ENCODE peak calls at places on chromosome 17, in four cellular contexts. One of them, this sample, is unnamed.

GRCh38 chr17:63785556-63785955 is 11.6 kb downstream of the DDX42 start:
- DNase-seq in fibroblast of the aortic adventitia: peak
- DNase-seq in A549: no peak
- DNase-seq in HAP-1: no peak
- DNase-seq in this sample: peak

GRCh38 chr17:49723423-49723822 is 15.7 kb upstream of the SLC35B1 start:
- DNase-seq in fibroblast of the aortic adventitia: peak
- DNase-seq in A549: no peak
- DNase-seq in HAP-1: no peak
- DNase-seq in this sample: no peak

GRCh38 chr17:77959216-77959925 is 868 bp downstream of the TNRC6C start:
- DNase-seq in HAP-1: peak
- DNase-seq in A549: no peak
- DNase-seq in fibroblast of the aortic adventitia: peak
- DNase-seq in this sample: peak

GRCh38 chr17:69802045-69802740 is 272.8 kb upstream of the KCNJ16 start:
- DNase-seq in HAP-1: no peak
- DNase-seq in fibroblast of the aortic adventitia: no peak
- DNase-seq in A549: peak
- DNase-seq in this sample: no peak

GRCh38 chr17:82278786-82279379 is 5.4 kb upstream of the CSNK1D start:
- DNase-seq in HAP-1: no peak
- DNase-seq in fibroblast of the aortic adventitia: no peak
- DNase-seq in A549: no peak
- DNase-seq in this sample: no peak

GRCh38 chr17:77002103-77003045 is 134.2 kb downstream of the MGAT5B start:
- DNase-seq in fibroblast of the aortic adventitia: peak
- DNase-seq in A549: peak
- DNase-seq in HAP-1: no peak
- DNase-seq in this sample: peak

GRCh38 chr17:82959242-82959930 is 119.6 kb upstream of the ZNF750 start:
- DNase-seq in fibroblast of the aortic adventitia: no peak
- DNase-seq in HAP-1: no peak
- DNase-seq in A549: no peak
- DNase-seq in this sample: no peak

GRCh38 chr17:79945591-79946255 is 89.9 kb downstream of the TBC1D16 start:
- DNase-seq in HAP-1: peak
- DNase-seq in A549: no peak
- DNase-seq in fibroblast of the aortic adventitia: no peak
- DNase-seq in this sample: peak

GRCh38 chr17:1108810-1109605 is 70.8 kb downstream of the ABR start:
- DNase-seq in fibroblast of the aortic adventitia: peak
- DNase-seq in HAP-1: peak
- DNase-seq in A549: peak
- DNase-seq in this sample: peak

GRCh38 chr17:61411114-61411943 is 11.7 kb downstream of the TBX2 start:
- DNase-seq in fibroblast of the aortic adventitia: peak
- DNase-seq in A549: peak
- DNase-seq in HAP-1: peak
- DNase-seq in this sample: peak

GRCh38 chr17:1231456-1231855 is 38.8 kb upstream of the BHLHA9 start:
- DNase-seq in A549: no peak
- DNase-seq in HAP-1: no peak
- DNase-seq in fibroblast of the aortic adventitia: no peak
- DNase-seq in this sample: no peak

GRCh38 chr17:80599546-80600305 is 55.1 kb downstream of the RPTOR start:
- DNase-seq in HAP-1: peak
- DNase-seq in fibroblast of the aortic adventitia: peak
- DNase-seq in A549: peak
- DNase-seq in this sample: no peak

GRCh38 chr17:876272-876671 is 94.1 kb downstream of the MRM3 start:
- DNase-seq in fibroblast of the aortic adventitia: no peak
- DNase-seq in HAP-1: no peak
- DNase-seq in A549: no peak
- DNase-seq in this sample: no peak

GRCh38 chr17:41687828-41688640 is 651 bp upstream of the EIF1 start:
- DNase-seq in fibroblast of the aortic adventitia: peak
- DNase-seq in A549: peak
- DNase-seq in HAP-1: peak
- DNase-seq in this sample: peak

GRCh38 chr17:50348522-50349240 is 2.8 kb downstream of the XYLT2 start:
- DNase-seq in A549: no peak
- DNase-seq in fibroblast of the aortic adventitia: peak
- DNase-seq in HAP-1: no peak
- DNase-seq in this sample: peak

GRCh38 chr17:32157225-32157624 is 14.9 kb downstream of the RHOT1 start:
- DNase-seq in HAP-1: no peak
- DNase-seq in A549: no peak
- DNase-seq in fibroblast of the aortic adventitia: peak
- DNase-seq in this sample: peak

GRCh38 chr17:78970834-78971763 is 8.6 kb downstream of the LGALS3BP start:
- DNase-seq in HAP-1: peak
- DNase-seq in fibroblast of the aortic adventitia: peak
- DNase-seq in A549: peak
- DNase-seq in this sample: peak

GRCh38 chr17:36608280-36608679 is 6.9 kb downstream of the MRM1 start:
- DNase-seq in HAP-1: no peak
- DNase-seq in fibroblast of the aortic adventitia: no peak
- DNase-seq in A549: no peak
- DNase-seq in this sample: no peak

GRCh38 chr17:10216213-10216982 is 18.0 kb upstream of the GAS7 start:
- DNase-seq in A549: no peak
- DNase-seq in HAP-1: no peak
- DNase-seq in fibroblast of the aortic adventitia: no peak
- DNase-seq in this sample: no peak

GRCh38 chr17:15965510-15965909 is 20.6 kb downstream of the ADORA2B start:
- DNase-seq in HAP-1: no peak
- DNase-seq in A549: no peak
- DNase-seq in fibroblast of the aortic adventitia: no peak
- DNase-seq in this sample: no peak

GRCh38 chr17:68061512-68062313 is 26.2 kb downstream of the KPNA2 start:
- DNase-seq in fibroblast of the aortic adventitia: peak
- DNase-seq in HAP-1: no peak
- DNase-seq in A549: no peak
- DNase-seq in this sample: no peak

GRCh38 chr17:82302991-82303943 is 14.1 kb downstream of the CD7 start:
- DNase-seq in fibroblast of the aortic adventitia: no peak
- DNase-seq in A549: no peak
- DNase-seq in HAP-1: no peak
- DNase-seq in this sample: no peak

GRCh38 chr17:67194134-67194533 is 50.9 kb downstream of the HELZ start:
- DNase-seq in fibroblast of the aortic adventitia: peak
- DNase-seq in A549: peak
- DNase-seq in HAP-1: no peak
- DNase-seq in this sample: peak

GRCh38 chr17:10048951-10049350 is 143.9 kb upstream of the RCVRN start:
- DNase-seq in fibroblast of the aortic adventitia: no peak
- DNase-seq in HAP-1: no peak
- DNase-seq in A549: no peak
- DNase-seq in this sample: no peak

GRCh38 chr17:81967533-81968395 is 6.8 kb upstream of the NOTUM start:
- DNase-seq in A549: peak
- DNase-seq in fibroblast of the aortic adventitia: peak
- DNase-seq in HAP-1: peak
- DNase-seq in this sample: peak

GRCh38 chr17:52026075-52026474 is 132.4 kb downstream of the CA10 start:
- DNase-seq in HAP-1: no peak
- DNase-seq in fibroblast of the aortic adventitia: no peak
- DNase-seq in A549: no peak
- DNase-seq in this sample: no peak

GRCh38 chr17:16120937-16121336 is 94.4 kb downstream of the NCOR1 start:
- DNase-seq in fibroblast of the aortic adventitia: no peak
- DNase-seq in A549: no peak
- DNase-seq in HAP-1: no peak
- DNase-seq in this sample: no peak

GRCh38 chr17:60604686-60605334 is 4.8 kb downstream of the PPM1D start:
- DNase-seq in HAP-1: no peak
- DNase-seq in A549: no peak
- DNase-seq in fibroblast of the aortic adventitia: peak
- DNase-seq in this sample: peak

GRCh38 chr17:45740553-45741330 is 43.4 kb upstream of the CRHR1 start:
- DNase-seq in fibroblast of the aortic adventitia: peak
- DNase-seq in HAP-1: peak
- DNase-seq in A549: peak
- DNase-seq in this sample: peak

GRCh38 chr17:81993726-81994592 is 16.5 kb downstream of the ASPSCR1 start:
- DNase-seq in fibroblast of the aortic adventitia: no peak
- DNase-seq in A549: no peak
- DNase-seq in HAP-1: no peak
- DNase-seq in this sample: no peak

GRCh38 chr17:78899361-78900260 is 3.4 kb downstream of the CEP295NL start:
- DNase-seq in A549: no peak
- DNase-seq in fibroblast of the aortic adventitia: peak
- DNase-seq in HAP-1: peak
- DNase-seq in this sample: no peak

GRCh38 chr17:40072481-40073346 is 9.9 kb downstream of the THRA start:
- DNase-seq in fibroblast of the aortic adventitia: no peak
- DNase-seq in A549: no peak
- DNase-seq in HAP-1: no peak
- DNase-seq in this sample: no peak

GRCh38 chr17:71023631-71024030 is 854.3 kb downstream of the KCNJ2 start:
- DNase-seq in fibroblast of the aortic adventitia: no peak
- DNase-seq in A549: no peak
- DNase-seq in HAP-1: no peak
- DNase-seq in this sample: peak

GRCh38 chr17:48486557-48486956 is 44.3 kb downstream of the HOXB1 start:
- DNase-seq in A549: peak
- DNase-seq in fibroblast of the aortic adventitia: peak
- DNase-seq in HAP-1: no peak
- DNase-seq in this sample: peak

GRCh38 chr17:43365356-43365755 is 33.4 kb upstream of the ARL4D start:
- DNase-seq in A549: peak
- DNase-seq in HAP-1: no peak
- DNase-seq in fibroblast of the aortic adventitia: no peak
- DNase-seq in this sample: no peak

GRCh38 chr17:43369986-43370385 is 28.8 kb upstream of the ARL4D start:
- DNase-seq in fibroblast of the aortic adventitia: no peak
- DNase-seq in A549: no peak
- DNase-seq in HAP-1: no peak
- DNase-seq in this sample: no peak

GRCh38 chr17:43367588-43368242 is 31.1 kb upstream of the ARL4D start:
- DNase-seq in A549: peak
- DNase-seq in fibroblast of the aortic adventitia: peak
- DNase-seq in HAP-1: peak
- DNase-seq in this sample: peak

GRCh38 chr17:43368740-43369506 is 29.9 kb upstream of the ARL4D start:
- DNase-seq in HAP-1: peak
- DNase-seq in A549: peak
- DNase-seq in fibroblast of the aortic adventitia: peak
- DNase-seq in this sample: peak

DNA sequence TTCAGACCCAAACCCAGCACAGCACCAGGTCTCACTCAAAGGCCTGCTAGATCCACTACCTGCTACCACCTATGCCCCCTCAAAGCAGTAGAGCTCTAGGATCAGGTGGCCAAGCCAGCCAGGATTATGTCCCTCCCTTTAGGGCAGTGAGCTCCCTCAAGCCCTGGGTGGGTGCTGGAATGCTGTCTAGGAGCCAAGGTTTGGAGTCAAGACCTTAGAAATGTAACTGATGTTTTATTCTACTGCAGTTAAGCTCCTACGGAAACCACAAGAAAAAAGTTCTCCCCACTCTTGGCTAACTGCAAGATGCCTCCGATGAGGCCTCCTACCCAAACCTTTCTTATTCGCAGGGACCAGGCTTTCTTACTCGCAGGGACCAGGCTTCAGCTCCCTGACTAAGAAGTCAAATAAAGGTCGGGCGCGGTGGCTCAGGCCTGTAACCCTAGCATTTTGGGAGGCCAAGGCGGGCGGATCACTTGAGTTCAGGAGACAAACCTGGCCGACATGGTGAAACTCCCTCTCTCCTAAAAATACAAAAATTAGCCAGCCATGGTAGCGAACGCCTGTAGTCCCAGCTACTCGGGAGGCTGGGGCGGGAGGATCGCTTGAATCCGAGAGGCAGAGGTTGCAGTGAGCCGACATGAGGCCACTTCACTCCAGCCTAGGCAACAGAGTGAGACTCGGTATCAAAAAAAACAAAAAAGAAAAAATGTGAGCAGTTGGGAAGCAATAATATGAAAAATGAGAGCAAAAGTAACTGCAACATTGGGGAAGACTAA is 31.8 kb upstream of the ARL4D start:
- DNase-seq in fibroblast of the aortic adventitia: no peak
- DNase-seq in HAP-1: peak
- DNase-seq in A549: no peak
- DNase-seq in this sample: no peak
- H3K4me3 ChIP-seq in fibroblast of the aortic adventitia: peak
- H3K4me3 ChIP-seq in HAP-1: no peak
- H3K4me3 ChIP-seq in A549: peak
- H3K4me3 ChIP-seq in this sample: no peak

GRCh38 chr17:43210576-43210975 is 1.1 kb upstream of the TMEM106A start:
- DNase-seq in fibroblast of the aortic adventitia: no peak
- DNase-seq in A549: no peak
- DNase-seq in HAP-1: no peak
- DNase-seq in this sample: no peak
- H3K4me3 ChIP-seq in fibroblast of the aortic adventitia: no peak
- H3K4me3 ChIP-seq in A549: peak
- H3K4me3 ChIP-seq in HAP-1: no peak
- H3K4me3 ChIP-seq in this sample: no peak

GRCh38 chr17:55730808-55731207 is 8.1 kb upstream of the TMEM100 start:
- DNase-seq in A549: no peak
- DNase-seq in fibroblast of the aortic adventitia: no peak
- DNase-seq in HAP-1: no peak
- DNase-seq in this sample: no peak

GRCh38 chr17:55729484-55729883 is 6.8 kb upstream of the TMEM100 start:
- DNase-seq in fibroblast of the aortic adventitia: no peak
- DNase-seq in A549: no peak
- DNase-seq in HAP-1: no peak
- DNase-seq in this sample: no peak

GRCh38 chr17:55731586-55732250 is 9.1 kb upstream of the TMEM100 start:
- DNase-seq in HAP-1: no peak
- DNase-seq in fibroblast of the aortic adventitia: peak
- DNase-seq in A549: no peak
- DNase-seq in this sample: peak

GRCh38 chr17:55728833-55729232 is 6.2 kb upstream of the TMEM100 start:
- DNase-seq in HAP-1: no peak
- DNase-seq in fibroblast of the aortic adventitia: peak
- DNase-seq in A549: no peak
- DNase-seq in this sample: no peak

GRCh38 chr17:55730380-55730779 is 7.7 kb upstream of the TMEM100 start:
- DNase-seq in fibroblast of the aortic adventitia: peak
- DNase-seq in A549: no peak
- DNase-seq in HAP-1: no peak
- DNase-seq in this sample: no peak
- H3K4me3 ChIP-seq in fibroblast of the aortic adventitia: no peak
- H3K4me3 ChIP-seq in A549: no peak
- H3K4me3 ChIP-seq in HAP-1: no peak
- H3K4me3 ChIP-seq in this sample: no peak

GRCh38 chr17:29005936-29006438 is at the start of gene SEZ6:
- DNase-seq in A549: peak
- DNase-seq in HAP-1: peak
- DNase-seq in fibroblast of the aortic adventitia: peak
- DNase-seq in this sample: peak
- H3K4me3 ChIP-seq in A549: peak
- H3K4me3 ChIP-seq in HAP-1: no peak
- H3K4me3 ChIP-seq in fibroblast of the aortic adventitia: no peak
- H3K4me3 ChIP-seq in this sample: no peak